ENCODE peak calls at places on chromosomes 16 and 17, in eight cellular contexts. S is dorsolateral prefrontal cortex, E is RWPE1, F is breast epithelium, U is stomach, N is left lung, G is GM12865, T is Calu3. K is an unnamed sample.

GRCh38 chr17:43030137-43030767 is 5.2 kb downstream of the RND2 start:
- DNase-seq in S (no peak), E (no peak), F (no peak), U (no peak), N (no peak), G (no peak), T (no peak), K (no peak)

GRCh38 chr16:19094542-19095365 is 19.0 kb upstream of the ITPRIPL2 start:
- DNase-seq in S (no peak), E (no peak), F (no peak), U (peak; percentile 41), N (no peak), G (peak; percentile 76), T (peak; percentile 32), K (no peak)

GRCh38 chr16:8889893-8890548 is 7.9 kb downstream of the LITAFD start:
- DNase-seq in S (no peak), E (no peak), F (no peak), U (no peak), N (no peak), G (no peak), T (no peak), K (no peak)

GRCh38 chr16:85286970-85287814 is 174.9 kb upstream of the CIBAR2 start:
- DNase-seq in S (peak; percentile 84), E (no peak), F (no peak), U (no peak), N (no peak), G (no peak), T (no peak), K (no peak)

GRCh38 chr17:29250666-29251065 is 4.0 kb downstream of the CRYBA1 start:
- DNase-seq in S (no peak), E (no peak), F (no peak), U (no peak), N (no peak), G (no peak), T (no peak), K (no peak)

GRCh38 chr17:4709794-4710692 is at the start of gene ARRB2:
- DNase-seq in S (peak; percentile 99), E (peak; percentile 97), F (peak; percentile 98), U (peak; percentile 99), N (peak; percentile 99), G (peak; percentile 99), T (peak; percentile 92), K (peak; percentile 98)

GRCh38 chr17:34351041-34351575 is 5.2 kb upstream of the CCL13 start:
- DNase-seq in S (no peak), E (no peak), F (no peak), U (no peak), N (no peak), G (no peak), T (no peak), K (no peak)

GRCh38 chr17:66829386-66829864 is 5.5 kb upstream of the CACNG5 start:
- DNase-seq in S (no peak), E (peak; percentile 49), F (no peak), U (peak; percentile 52), N (peak; percentile 49), G (peak; percentile 13), T (peak; percentile 31), K (peak; percentile 61)

GRCh38 chr17:77144227-77144626 is 3.5 kb downstream of the SEC14L1 start:
- DNase-seq in S (no peak), E (no peak), F (no peak), U (no peak), N (no peak), G (peak; percentile 67), T (no peak), K (no peak)

GRCh38 chr17:75856062-75856681 is 1.0 kb upstream of the WBP2 start:
- DNase-seq in S (no peak), E (peak; percentile 26), F (no peak), U (peak; percentile 33), N (no peak), G (peak; percentile 67), T (peak; percentile 25), K (no peak)

GRCh38 chr16:3062553-3062952 is 2.9 kb upstream of the IL32 start:
- DNase-seq in S (no peak), E (no peak), F (no peak), U (no peak), N (no peak), G (no peak), T (no peak), K (no peak)

GRCh38 chr16:29820730-29821662 is 734 bp downstream of the MVP start:
- DNase-seq in S (no peak), E (peak; percentile 73), F (no peak), U (peak; percentile 86), N (peak; percentile 83), G (peak; percentile 77), T (peak; percentile 81), K (peak; percentile 75)

GRCh38 chr17:37671813-37672544 is 28.7 kb upstream of the DDX52 start:
- DNase-seq in S (no peak), E (peak; percentile 87), F (no peak), U (no peak), N (no peak), G (no peak), T (no peak), K (no peak)

GRCh38 chr16:72284042-72284789 is 112.3 kb upstream of the PMFBP1 start:
- DNase-seq in S (no peak), E (no peak), F (no peak), U (no peak), N (peak; percentile 37), G (no peak), T (no peak), K (no peak)

GRCh38 chr16:68084504-68085258 is 489 bp upstream of the NFATC3 start:
- DNase-seq in S (peak; percentile 96), E (peak; percentile 97), F (peak; percentile 84), U (peak; percentile 82), N (peak; percentile 92), G (peak; percentile 95), T (peak; percentile 86), K (peak; percentile 92)
- TF ChIP-seq CTCF in S (no peak), E (peak; percentile 15), F (no peak), U (no peak), N (peak; percentile 30), G (peak; percentile 10), T (no peak), K (peak; percentile 17)

GRCh38 chr16:11967195-11967911 is 2.3 kb downstream of the TNFRSF17 start:
- DNase-seq in S (no peak), E (no peak), F (no peak), U (no peak), N (no peak), G (no peak), T (no peak), K (no peak)

GRCh38 chr16:11973065-11973464 is 3.5 kb upstream of the SNX29 start:
- DNase-seq in S (no peak), E (no peak), F (no peak), U (no peak), N (no peak), G (no peak), T (no peak), K (no peak)

GRCh38 chr16:11968577-11968976 is 3.6 kb downstream of the TNFRSF17 start:
- DNase-seq in S (no peak), E (no peak), F (no peak), U (no peak), N (no peak), G (no peak), T (no peak), K (no peak)

GRCh38 chr16:11976850-11977205 is 294 bp downstream of the SNX29 start:
- DNase-seq in S (no peak), E (no peak), F (no peak), U (no peak), N (no peak), G (no peak), T (no peak), K (no peak)

GRCh38 chr16:11972128-11972527 is 4.4 kb upstream of the SNX29 start:
- DNase-seq in S (no peak), E (no peak), F (no peak), U (no peak), N (no peak), G (no peak), T (peak; percentile 38), K (no peak)
- TF ChIP-seq CTCF in S (peak; percentile 27), E (no peak), F (no peak), U (no peak), N (no peak), G (peak; percentile 9), T (peak; percentile 52), K (no peak)

GRCh38 chr16:61014869-61015268 is 1021.4 kb downstream of the CDH8 start:
- DNase-seq in S (no peak), E (no peak), F (no peak), U (no peak), N (no peak), G (no peak), T (no peak), K (no peak)
- TF ChIP-seq CTCF in S (no peak), E (no peak), F (no peak), U (no peak), N (no peak), G (no peak), T (no peak), K (no peak)

GRCh38 chr17:45130640-45131293 is 1.5 kb downstream of the PLCD3 start:
- DNase-seq in S (no peak), E (no peak), F (no peak), U (no peak), N (no peak), G (no peak), T (no peak), K (no peak)

GRCh38 chr17:45132302-45132568 is at the start of gene PLCD3:
- DNase-seq in S (no peak), E (no peak), F (no peak), U (no peak), N (no peak), G (no peak), T (no peak), K (no peak)

GRCh38 chr17:45132569-45133463 is 501 bp upstream of the PLCD3 start:
- DNase-seq in S (peak; percentile 87), E (peak; percentile 86), F (peak; percentile 83), U (peak; percentile 89), N (peak; percentile 87), G (peak; percentile 89), T (peak; percentile 94), K (peak; percentile 96)

GRCh38 chr17:45131294-45131615 is 1.1 kb downstream of the PLCD3 start:
- DNase-seq in S (no peak), E (no peak), F (no peak), U (no peak), N (no peak), G (no peak), T (no peak), K (no peak)

DNA sequence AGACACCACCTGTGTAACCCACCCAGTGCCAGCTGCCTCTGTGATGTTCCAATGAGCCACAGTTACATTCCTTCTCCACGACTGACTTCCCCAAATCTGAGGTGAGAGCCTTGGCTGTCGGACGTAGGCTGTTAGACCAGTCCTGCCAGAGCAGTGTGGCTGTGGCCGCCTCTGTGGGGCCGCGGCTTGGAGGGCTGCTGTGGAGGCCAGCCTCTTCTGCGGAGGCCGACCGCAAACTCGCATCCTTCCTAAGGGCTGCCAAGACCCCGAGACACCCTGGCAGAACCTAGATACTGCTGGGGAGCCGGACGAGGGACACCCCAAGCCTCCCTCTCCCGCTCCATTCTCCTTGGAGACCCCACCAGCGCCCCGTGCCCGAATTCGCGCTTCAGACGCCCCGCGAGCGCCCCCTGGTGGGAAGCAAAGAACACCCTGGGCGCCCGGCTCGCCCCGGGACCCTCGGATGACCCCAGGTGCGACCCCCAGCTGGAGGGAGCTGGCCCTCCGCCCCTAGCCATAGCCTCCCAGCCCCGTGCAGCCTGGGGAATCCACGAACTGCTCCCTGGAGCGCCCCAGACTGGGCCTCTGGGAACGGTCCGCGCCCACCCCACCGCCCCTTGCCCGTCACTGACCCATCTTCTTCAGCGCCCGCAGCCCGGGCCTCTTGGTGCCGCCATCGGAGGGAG is 556 bp downstream of the PLCD3 start:
- DNase-seq in S (no peak), E (no peak), F (peak; percentile 30), U (peak; percentile 48), N (no peak), G (peak; percentile 42), T (peak; percentile 78), K (peak; percentile 75)
- TF ChIP-seq CTCF in S (peak; percentile 88), E (peak; percentile 94), F (peak; percentile 93), U (no peak), N (peak; percentile 85), G (peak; percentile 75), T (peak; percentile 100), K (peak; percentile 60)